ENCODE peak calls at places on chromosomes 1 and 21, in eight cellular contexts. O is HCT116, X is upper lobe of left lung, S is prostate gland, K is GM12891, Y is spleen, D is GM12878, E is endothelial cell of umbilical vein. M is an unnamed sample.

GRCh38 chr1:161182214-161182613 is 4.9 kb upstream of the B4GALT3 start:
- DNase-seq in O (no peak), X (no peak), S (no peak), K (no peak), Y (peak), D (peak), E (no peak), M (no peak)

GRCh38 chr1:235648954-235649721 is 446 bp downstream of the GNG4 start:
- DNase-seq in O (no peak), X (peak), S (peak), K (peak), Y (peak), D (no peak), E (peak), M (peak)

GRCh38 chr1:23198373-23198772 is 18.9 kb downstream of the HTR1D start:
- DNase-seq in O (peak), X (no peak), S (no peak), K (no peak), Y (no peak), D (no peak), E (peak), M (no peak)

GRCh38 chr1:147673816-147674215 is 3.5 kb upstream of the ACP6 start:
- DNase-seq in O (no peak), X (no peak), S (no peak), K (no peak), Y (no peak), D (no peak), E (no peak), M (no peak)

GRCh38 chr1:215076312-215076711 is 6.2 kb upstream of the KCNK2 start:
- DNase-seq in O (peak), X (no peak), S (no peak), K (no peak), Y (no peak), D (no peak), E (peak), M (no peak)

GRCh38 chr1:8434104-8434503 is 116.2 kb downstream of the SLC45A1 start:
- DNase-seq in O (no peak), X (no peak), S (no peak), K (no peak), Y (no peak), D (no peak), E (no peak), M (no peak)

GRCh38 chr1:87572891-87573290 is 244.2 kb downstream of the LMO4 start:
- DNase-seq in O (no peak), X (no peak), S (no peak), K (no peak), Y (no peak), D (no peak), E (no peak), M (no peak)

GRCh38 chr1:246961939-246962373 is 30.2 kb upstream of the AHCTF1 start:
- DNase-seq in O (no peak), X (peak), S (no peak), K (no peak), Y (peak), D (no peak), E (peak), M (no peak)

GRCh38 chr1:223712856-223713494 is 636 bp downstream of the CAPN2 start:
- DNase-seq in O (no peak), X (no peak), S (no peak), K (no peak), Y (peak), D (no peak), E (peak), M (peak)

GRCh38 chr1:7784492-7785071 is 491 bp downstream of the PER3 start:
- DNase-seq in O (no peak), X (no peak), S (no peak), K (no peak), Y (peak), D (no peak), E (no peak), M (no peak)

GRCh38 chr21:39637197-39637970 is 24.6 kb downstream of the B3GALT5 start:
- DNase-seq in O (no peak), X (no peak), S (no peak), K (no peak), Y (no peak), D (no peak), E (no peak), M (no peak)

GRCh38 chr1:99680258-99680657 is 34.3 kb downstream of the PALMD start:
- DNase-seq in O (no peak), X (no peak), S (no peak), K (no peak), Y (no peak), D (no peak), E (peak), M (no peak)

GRCh38 chr1:168375901-168376300 is 95.2 kb downstream of the TBX19 start:
- DNase-seq in O (no peak), X (no peak), S (no peak), K (no peak), Y (no peak), D (no peak), E (no peak), M (no peak)

GRCh38 chr1:77430966-77431735 is 149.3 kb downstream of the AK5 start:
- DNase-seq in O (no peak), X (no peak), S (no peak), K (no peak), Y (no peak), D (no peak), E (no peak), M (no peak)

GRCh38 chr1:1370771-1371300 is 4.2 kb downstream of the AURKAIP1 start:
- DNase-seq in O (no peak), X (no peak), S (no peak), K (no peak), Y (no peak), D (no peak), E (no peak), M (no peak)

GRCh38 chr1:225776294-225776693 is 1.3 kb upstream of the SRP9 start:
- DNase-seq in O (no peak), X (no peak), S (no peak), K (no peak), Y (no peak), D (no peak), E (no peak), M (no peak)

GRCh38 chr1:165645654-165646366 is 14.8 kb downstream of the MGST3 start:
- DNase-seq in O (peak), X (peak), S (no peak), K (no peak), Y (no peak), D (no peak), E (no peak), M (no peak)

GRCh38 chr1:97270508-97271307 is 549.1 kb downstream of the PTBP2 start:
- DNase-seq in O (no peak), X (no peak), S (no peak), K (no peak), Y (no peak), D (no peak), E (peak), M (no peak)

GRCh38 chr1:52967666-52968065 is 40.6 kb downstream of the SCP2 start:
- DNase-seq in O (no peak), X (no peak), S (peak), K (no peak), Y (no peak), D (no peak), E (no peak), M (no peak)

GRCh38 chr1:102098081-102098480 is 101.4 kb upstream of the OLFM3 start:
- DNase-seq in O (no peak), X (no peak), S (no peak), K (no peak), Y (no peak), D (no peak), E (no peak), M (no peak)

GRCh38 chr1:30461640-30462039 is 261.7 kb downstream of the MATN1 start:
- DNase-seq in O (no peak), X (no peak), S (no peak), K (no peak), Y (no peak), D (no peak), E (no peak), M (no peak)

DNA sequence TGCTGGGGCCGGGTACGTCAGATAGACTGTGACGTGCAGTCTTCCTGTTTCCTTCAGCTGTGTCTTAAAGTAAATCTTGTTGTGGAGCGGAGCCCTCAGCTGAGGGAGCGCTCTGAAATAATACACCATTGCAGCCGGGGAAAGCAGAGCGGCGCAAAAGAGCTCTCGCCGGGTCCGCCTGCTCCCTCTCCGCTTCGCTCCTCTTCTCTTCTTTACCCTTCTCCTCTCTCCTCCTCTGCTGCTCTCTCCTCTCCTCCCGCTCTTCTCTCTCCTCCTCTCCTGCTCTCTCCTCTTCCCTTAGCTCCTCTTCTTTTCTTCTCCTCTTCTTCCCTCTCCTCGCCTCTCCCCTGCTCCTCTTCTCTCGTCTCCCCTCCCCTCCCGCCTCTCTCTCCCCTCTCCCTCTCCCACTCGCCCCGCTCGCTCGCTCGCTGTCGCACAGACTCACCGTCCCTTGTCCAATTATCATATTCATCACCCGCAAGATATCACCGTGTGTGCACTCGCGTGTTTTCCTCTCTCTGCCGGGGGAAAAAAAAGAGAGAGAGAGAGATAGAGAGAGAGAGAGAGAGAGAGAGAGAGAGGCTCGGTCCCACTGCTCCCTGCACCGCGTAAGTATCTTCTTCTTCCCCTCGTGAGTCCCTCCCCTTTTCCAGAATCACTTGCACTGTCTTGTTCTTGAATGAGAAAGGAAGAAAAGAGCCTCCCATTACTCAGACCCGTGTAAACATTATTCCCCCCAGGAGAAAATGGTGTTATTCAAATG is at the start of gene PROX1:
- DNase-seq in O (no peak), X (peak), S (peak), K (no peak), Y (peak), D (no peak), E (peak), M (no peak)
- TF ChIP-seq POLR2A in O (no peak), X (no peak), S (peak), K (no peak), Y (no peak), D (no peak), E (peak), M (no peak)

GRCh38 chr1:40754201-40754600 is 29.4 kb upstream of the KCNQ4 start:
- DNase-seq in O (no peak), X (no peak), S (no peak), K (no peak), Y (no peak), D (no peak), E (no peak), M (no peak)
- TF ChIP-seq POLR2AphosphoS5 in O (no peak), X (peak), S (no peak), K (no peak), Y (no peak), D (no peak), E (no peak), M (no peak)

GRCh38 chr1:230487773-230488428 is 61.8 kb upstream of the PGBD5 start:
- DNase-seq in O (no peak), X (no peak), S (no peak), K (no peak), Y (no peak), D (no peak), E (no peak), M (no peak)
- TF ChIP-seq POLR2A in O (no peak), X (no peak), S (no peak), K (no peak), Y (no peak), D (no peak), E (no peak), M (no peak)

DNA sequence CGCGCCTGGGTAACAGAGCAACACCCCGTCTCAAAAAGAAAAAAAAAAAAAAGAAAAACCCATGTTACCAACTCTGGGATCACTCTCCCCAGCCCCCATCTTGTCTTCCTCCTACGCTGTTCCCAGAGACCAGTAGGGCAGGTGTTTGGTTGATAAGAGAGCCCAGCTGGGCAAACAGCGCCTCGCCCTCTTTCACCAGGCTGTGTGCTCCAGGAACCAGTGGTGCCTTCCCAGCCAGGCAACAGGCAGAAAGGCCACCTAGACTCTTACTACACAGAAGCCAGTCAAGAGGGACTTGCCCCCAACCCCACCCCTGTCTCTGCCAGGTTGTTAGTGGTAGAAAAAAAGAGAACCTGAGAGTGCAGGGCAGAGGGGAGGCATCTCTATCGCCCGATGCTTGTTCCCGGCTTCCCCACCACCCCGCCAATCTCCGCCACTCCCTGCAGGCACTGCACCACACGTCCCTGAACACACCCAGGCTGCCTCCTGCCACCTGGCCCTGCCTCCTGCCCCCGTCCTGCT is 14.0 kb upstream of the CTRC start:
- DNase-seq in O (no peak), X (peak), S (peak), K (no peak), Y (no peak), D (no peak), E (no peak), M (no peak)
- TF ChIP-seq POLR2AphosphoS5 in O (no peak), X (no peak), S (peak), K (no peak), Y (no peak), D (no peak), E (no peak), M (no peak)

GRCh38 chr1:201480231-201481003 is 11.4 kb upstream of the PHLDA3 start:
- DNase-seq in O (peak), X (peak), S (peak), K (peak), Y (peak), D (no peak), E (no peak), M (peak)
- TF ChIP-seq POLR2A in O (no peak), X (no peak), S (no peak), K (no peak), Y (no peak), D (peak), E (no peak), M (no peak)

GRCh38 chr1:201883786-201884185 is 4.9 kb upstream of the SHISA4 start:
- DNase-seq in O (peak), X (peak), S (no peak), K (no peak), Y (no peak), D (no peak), E (peak), M (no peak)

GRCh38 chr1:201880928-201881571 is 7.6 kb upstream of the SHISA4 start:
- DNase-seq in O (no peak), X (no peak), S (no peak), K (no peak), Y (no peak), D (no peak), E (no peak), M (no peak)

GRCh38 chr1:201883266-201883665 is 5.4 kb upstream of the SHISA4 start:
- DNase-seq in O (no peak), X (no peak), S (no peak), K (no peak), Y (no peak), D (no peak), E (no peak), M (no peak)

GRCh38 chr1:201881617-201882016 is 7.1 kb upstream of the SHISA4 start:
- DNase-seq in O (no peak), X (no peak), S (no peak), K (no peak), Y (no peak), D (no peak), E (no peak), M (no peak)

GRCh38 chr1:201882665-201883132 is 6.0 kb upstream of the SHISA4 start:
- DNase-seq in O (peak), X (peak), S (no peak), K (no peak), Y (no peak), D (peak), E (no peak), M (no peak)
- TF ChIP-seq POLR2AphosphoS5 in O (peak), X (no peak), S (no peak), K (no peak), Y (peak), D (no peak), E (no peak), M (peak)

M was measured in GM12892.